ENCODE peak calls at places on chromosomes 11 and 22, in four cellular contexts. One of them, this sample, is unnamed. For H3K4me1, the result is how much of the 10 kb centered on the place peaks cover.

GRCh38 chr22:46971141-46971775 is 208.8 kb downstream of the TBC1D22A start:
- DNase-seq in neural progenitor cell: peak
- DNase-seq in neuronal stem cell: no peak
- DNase-seq in heart left ventricle: peak
- DNase-seq in this sample: no peak

GRCh38 chr11:72951193-72951592 is 137.0 kb downstream of the ATG16L2 start:
- DNase-seq in neuronal stem cell: no peak
- DNase-seq in neural progenitor cell: no peak
- DNase-seq in heart left ventricle: no peak
- DNase-seq in this sample: no peak

GRCh38 chr11:15972838-15973237 is 383.5 kb downstream of the SOX6 start:
- DNase-seq in neural progenitor cell: no peak
- DNase-seq in heart left ventricle: no peak
- DNase-seq in neuronal stem cell: no peak
- DNase-seq in this sample: no peak

GRCh38 chr11:83508804-83509203 is 222.6 kb upstream of the CCDC90B start:
- DNase-seq in heart left ventricle: no peak
- DNase-seq in neural progenitor cell: no peak
- DNase-seq in neuronal stem cell: no peak
- DNase-seq in this sample: no peak

GRCh38 chr11:22192642-22193347 is at the start of gene ANO5:
- DNase-seq in neuronal stem cell: peak
- DNase-seq in neural progenitor cell: peak
- DNase-seq in heart left ventricle: peak
- DNase-seq in this sample: peak

GRCh38 chr11:15057352-15057751 is 16.0 kb upstream of the CALCB start:
- DNase-seq in neuronal stem cell: no peak
- DNase-seq in heart left ventricle: no peak
- DNase-seq in neural progenitor cell: no peak
- DNase-seq in this sample: no peak

GRCh38 chr11:94623120-94623735 is 56.1 kb downstream of the PIWIL4 start:
- DNase-seq in heart left ventricle: peak
- DNase-seq in neuronal stem cell: peak
- DNase-seq in neural progenitor cell: peak
- DNase-seq in this sample: no peak

GRCh38 chr11:35484435-35484834 is 41.0 kb downstream of the PAMR1 start:
- DNase-seq in neuronal stem cell: no peak
- DNase-seq in neural progenitor cell: no peak
- DNase-seq in heart left ventricle: no peak
- DNase-seq in this sample: no peak

GRCh38 chr11:129905402-129905801 is 10.0 kb upstream of the NFRKB start:
- DNase-seq in heart left ventricle: no peak
- DNase-seq in neural progenitor cell: no peak
- DNase-seq in neuronal stem cell: no peak
- DNase-seq in this sample: no peak

GRCh38 chr11:124788521-124788920 is 11.7 kb downstream of the MSANTD2 start:
- DNase-seq in neural progenitor cell: no peak
- DNase-seq in heart left ventricle: no peak
- DNase-seq in neuronal stem cell: no peak
- DNase-seq in this sample: no peak

GRCh38 chr11:35683728-35684339 is 21.3 kb downstream of the TRIM44 start:
- DNase-seq in neuronal stem cell: no peak
- DNase-seq in neural progenitor cell: no peak
- DNase-seq in heart left ventricle: no peak
- DNase-seq in this sample: no peak

GRCh38 chr11:119691701-119692546 is 37.1 kb downstream of the NECTIN1 start:
- DNase-seq in neuronal stem cell: no peak
- DNase-seq in neural progenitor cell: no peak
- DNase-seq in heart left ventricle: no peak
- DNase-seq in this sample: no peak

GRCh38 chr22:17906978-17907730 is 117.2 kb downstream of the MICAL3 start:
- DNase-seq in neural progenitor cell: no peak
- DNase-seq in heart left ventricle: no peak
- DNase-seq in neuronal stem cell: no peak
- DNase-seq in this sample: no peak

GRCh38 chr22:17903564-17904295 is 120.6 kb downstream of the MICAL3 start:
- DNase-seq in heart left ventricle: peak
- DNase-seq in neural progenitor cell: peak
- DNase-seq in neuronal stem cell: peak
- DNase-seq in this sample: no peak

GRCh38 chr22:17907731-17908051 is 116.7 kb downstream of the MICAL3 start:
- DNase-seq in neuronal stem cell: no peak
- DNase-seq in neural progenitor cell: no peak
- DNase-seq in heart left ventricle: no peak
- DNase-seq in this sample: no peak

GRCh38 chr22:17902960-17903359 is 121.4 kb downstream of the MICAL3 start:
- DNase-seq in heart left ventricle: no peak
- DNase-seq in neuronal stem cell: no peak
- DNase-seq in neural progenitor cell: no peak
- DNase-seq in this sample: no peak

DNA sequence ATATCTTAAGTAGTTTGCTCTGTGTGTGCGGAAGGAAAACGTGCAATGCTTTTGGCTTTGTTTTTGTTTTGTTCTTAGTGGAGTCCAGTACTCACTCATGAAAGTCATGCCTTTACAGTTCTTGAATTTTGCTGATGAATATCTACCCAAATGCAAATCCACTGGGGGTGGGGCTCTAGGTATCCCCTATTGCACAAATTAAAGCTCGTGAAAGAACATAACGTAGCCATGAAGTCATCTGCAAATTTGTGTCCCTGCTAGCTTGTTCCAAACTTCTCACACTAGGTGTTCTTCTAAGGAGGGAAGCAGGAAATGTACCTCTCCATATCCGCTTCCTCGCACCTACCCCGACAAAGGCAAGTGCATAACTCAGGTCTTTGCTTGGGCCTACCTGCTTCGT is 118.9 kb downstream of the MICAL3 start:
- DNase-seq in heart left ventricle: no peak
- DNase-seq in neural progenitor cell: no peak
- DNase-seq in neuronal stem cell: no peak
- DNase-seq in this sample: no peak
- H3K4me1 ChIP-seq in heart left ventricle: under half
- H3K4me1 ChIP-seq in neural progenitor cell: under half
- H3K4me1 ChIP-seq in neuronal stem cell: under half
- H3K4me1 ChIP-seq in this sample: under half

GRCh38 chr11:65113839-65114238 is 2.2 kb downstream of the TM7SF2 start:
- DNase-seq in heart left ventricle: no peak
- DNase-seq in neuronal stem cell: no peak
- DNase-seq in neural progenitor cell: no peak
- DNase-seq in this sample: no peak
- H3K4me3 ChIP-seq in heart left ventricle: peak
- H3K4me3 ChIP-seq in neuronal stem cell: no peak
- H3K4me3 ChIP-seq in neural progenitor cell: no peak
- H3K4me3 ChIP-seq in this sample: no peak

DNA sequence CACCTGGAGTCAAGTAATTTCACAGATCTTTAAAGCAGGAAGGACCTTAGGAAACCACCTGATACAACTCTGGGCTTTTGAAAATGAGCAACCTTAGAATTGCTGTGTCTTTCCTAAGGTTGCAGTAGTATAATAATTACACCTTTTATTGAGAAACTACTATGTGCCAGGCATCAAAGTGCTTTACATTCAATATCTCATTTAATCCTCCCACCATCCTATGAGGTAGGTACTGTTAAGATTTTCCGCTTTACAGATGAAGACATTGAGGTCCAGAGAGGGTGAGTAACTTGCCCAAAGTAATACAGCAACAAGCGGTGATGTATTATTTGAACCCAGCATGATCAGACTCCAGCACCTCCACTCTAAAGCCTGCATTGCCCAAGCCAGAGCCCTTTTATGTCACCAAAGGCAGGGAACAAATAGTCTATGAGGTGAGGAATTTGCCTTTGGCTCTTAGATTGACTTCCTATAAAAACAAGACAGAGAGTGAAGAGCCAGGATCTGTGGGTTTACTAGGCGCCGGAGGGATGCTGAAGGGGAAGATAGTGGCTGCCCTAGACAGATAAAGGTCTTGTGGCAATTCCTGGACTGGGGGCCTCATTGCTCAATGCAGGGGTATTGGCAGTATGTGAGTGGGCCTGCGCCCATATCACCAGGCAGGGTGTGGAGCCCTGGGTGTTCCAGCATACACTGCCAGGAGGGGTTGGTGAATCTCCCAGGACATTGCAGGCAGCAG is 157.1 kb downstream of the FBXO7 start:
- DNase-seq in neural progenitor cell: no peak
- DNase-seq in heart left ventricle: no peak
- DNase-seq in neuronal stem cell: no peak
- DNase-seq in this sample: no peak
- H3K27ac ChIP-seq in neural progenitor cell: no peak
- H3K27ac ChIP-seq in heart left ventricle: no peak
- H3K27ac ChIP-seq in neuronal stem cell: no peak
- H3K27ac ChIP-seq in this sample: no peak

DNA sequence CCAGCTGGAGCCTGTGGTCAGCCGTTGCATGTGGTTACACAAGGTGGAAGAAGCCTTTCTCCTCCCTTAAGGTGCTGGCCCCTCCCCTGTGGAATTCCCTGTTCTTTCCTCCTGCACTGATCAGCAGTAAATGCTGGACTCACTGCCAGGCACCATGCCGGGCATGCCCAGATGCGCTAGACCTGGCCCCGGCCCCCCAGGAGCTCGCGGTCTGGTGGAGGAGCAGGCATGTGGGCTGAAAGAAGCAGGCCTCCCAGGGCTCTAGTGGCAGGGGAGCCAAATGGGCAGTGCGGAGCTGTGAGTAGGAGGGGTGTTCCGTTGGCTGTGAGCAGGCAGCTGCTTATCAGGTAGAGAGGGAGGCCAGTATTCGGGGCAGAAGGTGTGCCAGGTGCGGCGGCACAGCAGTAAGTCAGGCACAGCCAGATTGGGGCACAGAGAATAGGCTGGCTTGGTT is 10.2 kb downstream of the DGKZ start:
- DNase-seq in neuronal stem cell: no peak
- DNase-seq in neural progenitor cell: no peak
- DNase-seq in heart left ventricle: no peak
- DNase-seq in this sample: no peak
- H3K4me1 ChIP-seq in neuronal stem cell: under half
- H3K4me1 ChIP-seq in neural progenitor cell: under half
- H3K4me1 ChIP-seq in heart left ventricle: under half
- H3K4me1 ChIP-seq in this sample: under half

DNA sequence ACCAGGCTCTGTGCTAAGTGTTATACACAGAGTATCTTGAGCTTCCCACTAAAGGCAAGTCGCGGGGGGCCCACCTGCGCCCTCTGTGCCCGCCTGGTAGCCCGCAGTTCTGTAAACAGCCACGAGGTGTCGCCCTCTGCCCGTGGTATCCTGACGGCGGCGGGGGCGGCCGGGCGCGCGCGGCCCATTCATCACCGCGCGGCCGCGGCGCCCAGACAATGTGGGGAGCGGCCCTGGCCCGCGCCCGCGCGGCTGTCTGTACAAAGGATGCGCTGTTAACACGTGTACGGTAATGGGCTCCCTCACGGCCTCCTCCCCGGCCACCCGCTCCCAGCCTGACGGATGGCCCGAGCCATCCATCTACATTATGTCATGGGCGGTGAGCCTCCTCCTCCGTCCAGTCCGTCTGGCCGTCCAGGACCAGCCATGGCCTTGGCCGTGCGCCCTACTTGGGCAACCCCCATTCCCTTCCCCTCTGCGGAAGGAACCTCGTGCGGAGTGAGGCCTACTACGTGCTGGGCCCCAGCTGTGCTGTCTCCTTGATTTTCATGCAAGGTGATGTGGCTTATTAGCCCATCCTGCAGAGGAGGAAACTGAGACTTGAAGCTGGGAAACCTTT is 99.4 kb downstream of the MIAT start:
- DNase-seq in neural progenitor cell: peak
- DNase-seq in heart left ventricle: peak
- DNase-seq in neuronal stem cell: peak
- DNase-seq in this sample: peak
- H3K4me3 ChIP-seq in neural progenitor cell: peak
- H3K4me3 ChIP-seq in heart left ventricle: peak
- H3K4me3 ChIP-seq in neuronal stem cell: peak
- H3K4me3 ChIP-seq in this sample: peak

GRCh38 chr22:31637938-31638618 is 23.9 kb downstream of the PISD start:
- DNase-seq in heart left ventricle: peak
- DNase-seq in neuronal stem cell: no peak
- DNase-seq in neural progenitor cell: no peak
- DNase-seq in this sample: no peak
- H3K27ac ChIP-seq in heart left ventricle: peak
- H3K27ac ChIP-seq in neuronal stem cell: no peak
- H3K27ac ChIP-seq in neural progenitor cell: no peak
- H3K27ac ChIP-seq in this sample: peak

DNA sequence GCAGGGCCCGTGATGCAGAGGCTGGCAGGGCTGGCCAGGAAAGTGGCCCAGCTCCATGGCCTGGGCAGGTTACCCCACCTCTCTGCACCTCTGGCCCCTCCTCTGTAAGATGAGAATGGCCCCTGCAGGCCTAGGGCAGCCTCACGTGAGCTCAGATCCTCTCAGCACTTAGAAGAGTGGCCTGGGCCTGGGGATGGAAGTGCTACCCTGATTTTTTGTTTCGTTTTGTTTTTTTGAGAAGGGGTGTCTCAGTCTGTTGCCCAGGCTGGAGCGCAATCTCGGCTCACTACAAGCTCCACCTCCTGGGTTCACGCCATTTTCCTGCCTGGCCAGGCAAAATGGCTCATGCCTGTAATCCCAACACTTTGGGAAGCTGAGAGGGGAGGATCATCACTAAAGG is 982 bp downstream of the APOBEC3H start:
- DNase-seq in neuronal stem cell: no peak
- DNase-seq in neural progenitor cell: peak
- DNase-seq in heart left ventricle: no peak
- DNase-seq in this sample: no peak
- H3K4me1 ChIP-seq in neuronal stem cell: under half
- H3K4me1 ChIP-seq in neural progenitor cell: under half
- H3K4me1 ChIP-seq in heart left ventricle: under half
- H3K4me1 ChIP-seq in this sample: under half

GRCh38 chr11:46363031-46363407 is 15.8 kb downstream of the DGKZ start:
- DNase-seq in neuronal stem cell: no peak
- DNase-seq in neural progenitor cell: no peak
- DNase-seq in heart left ventricle: peak
- DNase-seq in this sample: peak
- H3K4me3 ChIP-seq in neuronal stem cell: no peak
- H3K4me3 ChIP-seq in neural progenitor cell: no peak
- H3K4me3 ChIP-seq in heart left ventricle: peak
- H3K4me3 ChIP-seq in this sample: peak

This sample was measured in psoas muscle.